ENCODE peak calls at places on chromosomes 16 and 17, in nine cellular contexts. One of them, this sample, is unnamed.

GRCh38 chr17:27817731-27818130 is 17.4 kb upstream of the NOS2 start:
- DNase-seq in lung microvascular endothelial cell: peak
- DNase-seq in stimulated activated CD4-positive, alpha-beta T cell treated with anti-CD3 and anti-CD28 coated beads, Interleukin-1b, Interleukin-23, amount 100 ng/mL, for 24 hours: no peak
- DNase-seq in cardiac muscle cell: peak
- DNase-seq in IMR-90: peak
- DNase-seq in AG08395: peak
- DNase-seq in NCI-H2081: no peak
- DNase-seq in CD4-positive, alpha-beta memory T cell: no peak
- DNase-seq in GM03348: no peak
- DNase-seq in this sample: no peak

GRCh38 chr17:35731932-35732805 is 730 bp downstream of the RASL10B start:
- DNase-seq in lung microvascular endothelial cell: no peak
- DNase-seq in stimulated activated CD4-positive, alpha-beta T cell treated with anti-CD3 and anti-CD28 coated beads, Interleukin-1b, Interleukin-23, amount 100 ng/mL, for 24 hours: no peak
- DNase-seq in cardiac muscle cell: no peak
- DNase-seq in IMR-90: no peak
- DNase-seq in AG08395: peak
- DNase-seq in NCI-H2081: no peak
- DNase-seq in CD4-positive, alpha-beta memory T cell: no peak
- DNase-seq in GM03348: no peak
- DNase-seq in this sample: no peak

GRCh38 chr16:7431723-7432122 is 99.1 kb downstream of the RBFOX1 start:
- DNase-seq in lung microvascular endothelial cell: no peak
- DNase-seq in stimulated activated CD4-positive, alpha-beta T cell treated with anti-CD3 and anti-CD28 coated beads, Interleukin-1b, Interleukin-23, amount 100 ng/mL, for 24 hours: no peak
- DNase-seq in cardiac muscle cell: no peak
- DNase-seq in IMR-90: no peak
- DNase-seq in AG08395: no peak
- DNase-seq in NCI-H2081: no peak
- DNase-seq in CD4-positive, alpha-beta memory T cell: no peak
- DNase-seq in GM03348: no peak
- DNase-seq in this sample: no peak

GRCh38 chr17:32746698-32747097 is 130.2 kb downstream of the MYO1D start:
- DNase-seq in lung microvascular endothelial cell: peak
- DNase-seq in stimulated activated CD4-positive, alpha-beta T cell treated with anti-CD3 and anti-CD28 coated beads, Interleukin-1b, Interleukin-23, amount 100 ng/mL, for 24 hours: no peak
- DNase-seq in cardiac muscle cell: peak
- DNase-seq in IMR-90: peak
- DNase-seq in AG08395: peak
- DNase-seq in NCI-H2081: no peak
- DNase-seq in CD4-positive, alpha-beta memory T cell: no peak
- DNase-seq in GM03348: peak
- DNase-seq in this sample: no peak

GRCh38 chr17:46879101-46879500 is 27.7 kb downstream of the WNT9B start:
- DNase-seq in lung microvascular endothelial cell: no peak
- DNase-seq in stimulated activated CD4-positive, alpha-beta T cell treated with anti-CD3 and anti-CD28 coated beads, Interleukin-1b, Interleukin-23, amount 100 ng/mL, for 24 hours: no peak
- DNase-seq in cardiac muscle cell: no peak
- DNase-seq in IMR-90: no peak
- DNase-seq in AG08395: no peak
- DNase-seq in NCI-H2081: no peak
- DNase-seq in CD4-positive, alpha-beta memory T cell: no peak
- DNase-seq in GM03348: no peak
- DNase-seq in this sample: no peak

GRCh38 chr17:83012161-83012800 is 67.1 kb upstream of the METRNL start:
- DNase-seq in lung microvascular endothelial cell: no peak
- DNase-seq in stimulated activated CD4-positive, alpha-beta T cell treated with anti-CD3 and anti-CD28 coated beads, Interleukin-1b, Interleukin-23, amount 100 ng/mL, for 24 hours: no peak
- DNase-seq in cardiac muscle cell: no peak
- DNase-seq in IMR-90: no peak
- DNase-seq in AG08395: peak
- DNase-seq in NCI-H2081: no peak
- DNase-seq in CD4-positive, alpha-beta memory T cell: no peak
- DNase-seq in GM03348: no peak
- DNase-seq in this sample: peak

GRCh38 chr17:66781135-66781534 is 53.8 kb upstream of the CACNG5 start:
- DNase-seq in lung microvascular endothelial cell: no peak
- DNase-seq in stimulated activated CD4-positive, alpha-beta T cell treated with anti-CD3 and anti-CD28 coated beads, Interleukin-1b, Interleukin-23, amount 100 ng/mL, for 24 hours: no peak
- DNase-seq in cardiac muscle cell: no peak
- DNase-seq in IMR-90: no peak
- DNase-seq in AG08395: no peak
- DNase-seq in NCI-H2081: no peak
- DNase-seq in CD4-positive, alpha-beta memory T cell: no peak
- DNase-seq in GM03348: no peak
- DNase-seq in this sample: no peak

GRCh38 chr17:51540151-51540550 is 279.8 kb downstream of the UTP18 start:
- DNase-seq in lung microvascular endothelial cell: no peak
- DNase-seq in stimulated activated CD4-positive, alpha-beta T cell treated with anti-CD3 and anti-CD28 coated beads, Interleukin-1b, Interleukin-23, amount 100 ng/mL, for 24 hours: no peak
- DNase-seq in cardiac muscle cell: no peak
- DNase-seq in IMR-90: no peak
- DNase-seq in AG08395: no peak
- DNase-seq in NCI-H2081: peak
- DNase-seq in CD4-positive, alpha-beta memory T cell: peak
- DNase-seq in GM03348: no peak
- DNase-seq in this sample: no peak

GRCh38 chr16:2095315-2095853 is 40.3 kb downstream of the PKD1 start:
- DNase-seq in lung microvascular endothelial cell: peak
- DNase-seq in stimulated activated CD4-positive, alpha-beta T cell treated with anti-CD3 and anti-CD28 coated beads, Interleukin-1b, Interleukin-23, amount 100 ng/mL, for 24 hours: no peak
- DNase-seq in cardiac muscle cell: no peak
- DNase-seq in IMR-90: peak
- DNase-seq in AG08395: peak
- DNase-seq in NCI-H2081: no peak
- DNase-seq in CD4-positive, alpha-beta memory T cell: no peak
- DNase-seq in GM03348: no peak
- DNase-seq in this sample: no peak

GRCh38 chr17:3639981-3640596 is 3.5 kb downstream of the CTNS start:
- DNase-seq in lung microvascular endothelial cell: peak
- DNase-seq in stimulated activated CD4-positive, alpha-beta T cell treated with anti-CD3 and anti-CD28 coated beads, Interleukin-1b, Interleukin-23, amount 100 ng/mL, for 24 hours: no peak
- DNase-seq in cardiac muscle cell: peak
- DNase-seq in IMR-90: peak
- DNase-seq in AG08395: no peak
- DNase-seq in NCI-H2081: no peak
- DNase-seq in CD4-positive, alpha-beta memory T cell: no peak
- DNase-seq in GM03348: peak
- DNase-seq in this sample: no peak

GRCh38 chr17:44331249-44331760 is 6.7 kb upstream of the SLC25A39 start:
- DNase-seq in lung microvascular endothelial cell: peak
- DNase-seq in stimulated activated CD4-positive, alpha-beta T cell treated with anti-CD3 and anti-CD28 coated beads, Interleukin-1b, Interleukin-23, amount 100 ng/mL, for 24 hours: peak
- DNase-seq in cardiac muscle cell: peak
- DNase-seq in IMR-90: peak
- DNase-seq in AG08395: peak
- DNase-seq in NCI-H2081: peak
- DNase-seq in CD4-positive, alpha-beta memory T cell: peak
- DNase-seq in GM03348: peak
- DNase-seq in this sample: no peak